ENCODE peak calls at places on chromosomes 11 and 22, in eight cellular contexts. Z, D, B, X, C, H, Q and S are unnamed samples.

GRCh38 chr11:35664977-35665441 is 2.4 kb downstream of the TRIM44 start:
- DNase-seq in C (no peak), B (no peak), Q (no peak), X (no peak), H (no peak), D (no peak), Z (no peak), S (no peak)

GRCh38 chr22:19663821-19664325 is 50.4 kb upstream of the SEPTIN5 start:
- DNase-seq in X (no peak), Z (no peak), H (no peak), D (no peak), Q (peak), C (peak), B (peak), S (no peak)

GRCh38 chr11:23406131-23406819 is 546.0 kb upstream of the CCDC179 start:
- DNase-seq in B (no peak), C (no peak), X (no peak), H (no peak), Z (no peak), Q (no peak), D (no peak), S (no peak)

GRCh38 chr11:67668191-67668551 is 6.3 kb downstream of the ALDH3B2 start:
- DNase-seq in Z (no peak), C (no peak), Q (no peak), B (no peak), X (no peak), H (no peak), D (no peak), S (no peak)

GRCh38 chr22:47891609-47892008 is 1129.2 kb downstream of the TBC1D22A start:
- DNase-seq in C (no peak), Z (no peak), H (no peak), X (no peak), B (no peak), Q (no peak), D (no peak), S (no peak)

GRCh38 chr11:44775366-44776356 is 48.9 kb downstream of the TSPAN18 start:
- DNase-seq in X (no peak), H (peak), Q (no peak), D (peak), B (peak), C (peak), Z (no peak), S (peak)

GRCh38 chr11:47280099-47280498 is 10.2 kb downstream of the MADD start:
- DNase-seq in D (no peak), Z (no peak), X (no peak), Q (no peak), B (no peak), C (no peak), H (no peak), S (no peak)

GRCh38 chr11:33531743-33532181 is 168.9 kb downstream of the C11orf91 start:
- DNase-seq in Z (no peak), Q (no peak), H (no peak), X (no peak), C (no peak), D (no peak), B (no peak), S (no peak)

GRCh38 chr11:111749646-111750045 is 16.5 kb downstream of the PPP2R1B start:
- DNase-seq in C (no peak), H (no peak), Z (no peak), B (no peak), X (no peak), Q (no peak), D (no peak), S (no peak)

GRCh38 chr11:66126808-66127555 is 56.9 kb downstream of the PACS1 start:
- DNase-seq in H (no peak), C (peak), Z (no peak), Q (no peak), D (peak), B (peak), X (no peak), S (no peak)

GRCh38 chr11:129331217-129331616 is 44.4 kb upstream of the BARX2 start:
- DNase-seq in Z (no peak), C (no peak), D (peak), X (no peak), B (no peak), Q (no peak), H (no peak), S (no peak)

GRCh38 chr22:43006753-43007152 is 8.2 kb downstream of the PACSIN2 start:
- DNase-seq in D (no peak), Q (no peak), C (no peak), B (no peak), Z (no peak), H (no peak), X (no peak), S (no peak)

GRCh38 chr22:48894064-48894671 is 933.5 kb downstream of the BRD1 start:
- DNase-seq in Q (no peak), C (no peak), D (no peak), B (no peak), X (no peak), Z (no peak), H (no peak), S (no peak)

GRCh38 chr22:44930016-44930710 is 79.6 kb downstream of the PHF21B start:
- DNase-seq in Z (no peak), D (no peak), B (no peak), H (no peak), Q (no peak), X (no peak), C (no peak), S (no peak)

GRCh38 chr22:20235453-20235991 is 32.6 kb downstream of the RTN4R start:
- DNase-seq in Z (no peak), D (no peak), B (no peak), X (no peak), Q (no peak), C (no peak), H (no peak), S (no peak)

GRCh38 chr11:17768547-17768946 is 34.0 kb downstream of the KCNC1 start:
- DNase-seq in X (no peak), H (no peak), Q (no peak), D (no peak), C (no peak), B (no peak), Z (no peak), S (no peak)

GRCh38 chr11:17770917-17771316 is 36.3 kb downstream of the KCNC1 start:
- DNase-seq in H (no peak), Q (no peak), Z (no peak), D (no peak), X (no peak), B (no peak), C (no peak), S (no peak)

GRCh38 chr11:17771415-17771814 is 36.8 kb downstream of the KCNC1 start:
- DNase-seq in B (no peak), H (no peak), X (peak), D (no peak), Z (no peak), Q (no peak), C (peak), S (no peak)

GRCh38 chr11:17769218-17769617 is 34.6 kb downstream of the KCNC1 start:
- DNase-seq in C (no peak), X (no peak), Q (no peak), B (no peak), D (no peak), H (no peak), Z (no peak), S (no peak)

DNA sequence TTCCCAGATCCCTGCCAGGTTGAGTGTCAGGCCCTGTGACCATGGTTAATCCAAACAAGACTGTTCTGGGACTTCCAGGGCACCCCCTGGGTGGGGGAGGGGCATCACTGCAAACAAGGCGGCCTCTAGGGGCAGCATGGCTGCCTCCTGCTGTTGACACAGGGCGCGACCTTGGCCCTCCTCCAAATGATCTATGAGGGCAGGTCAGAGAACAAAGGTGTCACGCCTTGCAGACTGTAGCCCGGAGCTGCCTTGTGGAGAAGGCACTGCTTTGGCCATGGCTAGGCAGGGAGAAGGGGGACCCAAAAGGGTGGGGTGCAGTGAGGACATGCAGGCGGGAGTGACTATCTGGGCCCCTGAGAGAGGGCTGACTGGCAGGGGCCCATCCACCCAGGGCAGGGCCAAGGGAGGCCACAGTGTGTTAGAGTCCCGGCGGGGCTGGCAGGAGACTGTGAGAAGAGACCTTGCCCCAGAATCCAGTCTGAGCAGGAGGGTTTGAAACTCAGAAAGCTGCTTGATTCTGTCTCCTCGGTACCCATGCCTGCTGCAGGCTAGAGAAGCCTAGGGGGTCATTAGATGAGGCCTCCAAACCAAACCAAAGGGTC is 35.6 kb downstream of the KCNC1 start:
- DNase-seq in D (peak), X (no peak), C (peak), Q (no peak), H (no peak), B (no peak), Z (no peak), S (no peak)
- TF ChIP-seq CTCF in D (peak), X (no peak), C (peak), Q (no peak), H (no peak), B (no peak), Z (no peak), S (no peak)

GRCh38 chr22:38080847-38081635 is 2.9 kb downstream of the SLC16A8 start:
- DNase-seq in Q (no peak), C (peak), X (no peak), B (no peak), Z (no peak), D (peak), H (no peak), S (no peak)
- TF ChIP-seq CTCF in Q (no peak), C (no peak), X (no peak), B (no peak), Z (peak), D (no peak), H (no peak), S (no peak)

GRCh38 chr22:22788460-22789037 is 99.1 kb upstream of the IGLL5 start:
- DNase-seq in C (no peak), X (no peak), Z (no peak), B (no peak), H (no peak), D (no peak), Q (no peak), S (no peak)
- TF ChIP-seq CTCF in C (no peak), X (no peak), Z (no peak), B (no peak), H (no peak), D (no peak), Q (no peak), S (no peak)

DNA sequence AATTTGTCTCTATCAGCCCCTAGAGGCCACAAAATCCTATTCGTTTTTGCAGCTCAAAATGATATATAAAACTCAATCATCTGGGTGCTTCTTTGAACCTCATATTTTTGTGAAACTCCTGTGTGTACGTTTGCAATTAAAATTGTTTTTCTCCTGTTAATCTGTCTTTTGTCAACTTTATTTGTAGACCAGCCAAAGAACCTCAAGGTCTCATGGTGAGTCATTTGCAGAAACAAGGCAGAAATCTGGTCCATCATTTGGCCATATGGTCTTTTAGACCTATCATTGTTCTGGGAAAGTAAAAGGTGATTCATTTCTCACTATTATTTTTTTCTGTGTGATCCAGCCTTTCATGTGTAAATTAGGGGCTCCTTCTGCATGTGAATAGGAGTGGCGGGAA is 399.2 kb upstream of the DDI1 start:
- DNase-seq in C (no peak), D (no peak), Q (no peak), X (no peak), Z (no peak), H (no peak), B (no peak), S (no peak)
- TF ChIP-seq CTCF in C (no peak), D (no peak), Q (peak), X (no peak), Z (no peak), H (no peak), B (no peak), S (no peak)

DNA sequence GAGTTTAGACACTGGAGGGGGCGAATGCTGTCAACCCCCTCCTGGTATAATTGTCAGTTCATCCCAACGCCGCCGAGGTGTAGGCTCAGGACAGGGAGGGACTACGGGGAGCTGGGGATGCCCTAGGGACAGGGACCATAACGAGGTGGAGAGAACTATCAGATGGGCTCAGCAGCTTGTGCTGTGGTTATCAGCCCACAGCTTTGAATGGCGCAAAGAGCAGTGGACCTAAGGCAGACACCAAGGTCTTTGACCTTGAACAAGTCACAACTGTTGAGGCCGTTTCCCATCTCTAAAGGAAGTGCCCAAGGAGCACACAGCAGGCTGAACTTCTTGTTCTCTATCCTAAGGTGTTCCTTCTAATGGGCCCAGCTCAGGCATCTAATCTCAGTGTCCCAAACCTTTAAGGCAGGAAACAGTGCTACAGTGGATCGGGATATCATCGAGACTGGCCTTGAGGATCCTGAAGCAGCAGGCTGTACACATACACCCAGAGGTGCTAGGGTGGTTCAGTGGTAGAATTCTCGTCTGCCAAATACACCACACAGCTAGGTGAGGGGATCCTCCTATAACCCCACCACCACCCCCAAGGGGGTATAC is 993 bp upstream of the TUT1 start:
- DNase-seq in H (no peak), Q (no peak), C (no peak), X (no peak), Z (no peak), B (no peak), D (no peak), S (no peak)
- TF ChIP-seq CTCF in H (no peak), Q (no peak), C (no peak), X (no peak), Z (no peak), B (no peak), D (no peak), S (no peak)

GRCh38 chr11:107736546-107736945 is 24.7 kb upstream of the SLN start:
- DNase-seq in H (no peak), B (no peak), Z (no peak), D (no peak), C (no peak), X (no peak), Q (no peak), S (no peak)

GRCh38 chr11:107743161-107743560 is 31.3 kb upstream of the SLN start:
- DNase-seq in Q (no peak), Z (no peak), H (no peak), D (no peak), C (no peak), X (no peak), B (no peak), S (no peak)

GRCh38 chr11:107740256-107740655 is 28.4 kb upstream of the SLN start:
- DNase-seq in Q (no peak), C (no peak), H (no peak), D (no peak), X (no peak), B (no peak), Z (no peak), S (no peak)

GRCh38 chr11:107744736-107745135 is 32.9 kb upstream of the SLN start:
- DNase-seq in X (no peak), H (no peak), C (no peak), B (no peak), D (no peak), Q (no peak), Z (no peak), S (no peak)

DNA sequence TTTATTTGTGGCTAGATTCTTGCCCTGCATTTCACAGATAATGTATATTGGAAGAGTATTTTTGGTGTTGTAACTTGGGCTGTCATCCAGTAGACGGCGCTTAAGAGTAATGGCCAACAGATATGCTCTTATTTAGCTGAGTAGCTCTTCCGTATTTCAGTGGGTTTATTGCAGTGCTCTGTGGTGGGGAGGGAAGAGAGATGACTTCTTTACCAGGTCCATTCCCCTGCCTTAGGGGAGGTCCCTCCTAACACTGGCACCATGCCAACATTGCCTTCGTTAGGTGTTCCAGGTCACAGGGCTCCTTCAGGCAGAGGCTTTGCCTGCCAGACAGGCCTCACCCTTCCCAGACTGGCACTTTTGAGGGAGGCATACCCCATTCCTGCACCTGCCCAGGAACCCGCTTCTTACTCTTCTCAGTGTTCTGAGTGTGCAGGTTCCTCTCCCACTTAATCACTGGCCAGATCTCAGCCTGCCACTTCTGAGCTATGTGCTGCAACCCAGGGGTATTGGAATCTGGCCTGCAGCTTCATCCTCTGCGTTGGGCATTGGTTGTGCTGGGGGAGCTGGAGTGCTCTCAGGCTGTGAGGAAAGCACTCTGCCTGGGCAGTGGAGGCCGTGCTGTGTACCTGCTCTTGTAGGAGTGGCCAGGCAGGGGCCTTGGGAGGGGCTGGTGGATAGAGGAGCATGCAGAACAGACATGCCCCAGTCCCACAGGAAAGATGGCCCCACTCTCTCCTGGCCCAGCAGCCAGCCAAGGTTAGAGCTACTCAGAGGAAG is 29.4 kb upstream of the SLN start:
- DNase-seq in Q (no peak), H (peak), B (no peak), C (no peak), Z (no peak), X (no peak), D (peak), S (no peak)
- TF ChIP-seq CTCF in Q (peak), H (peak), B (no peak), C (peak), Z (peak), X (no peak), D (peak), S (no peak)

GRCh38 chr22:32796865-32797573 is 4.5 kb upstream of the TIMP3 start:
- DNase-seq in Q (peak), X (peak), H (peak), C (peak), Z (peak), B (peak), D (peak), S (no peak)

GRCh38 chr22:32795214-32795596 is 6.3 kb upstream of the TIMP3 start:
- DNase-seq in H (no peak), B (no peak), Z (no peak), Q (no peak), D (no peak), C (no peak), X (no peak), S (no peak)

GRCh38 chr22:32791056-32791455 is 10.4 kb upstream of the TIMP3 start:
- DNase-seq in X (no peak), Z (no peak), D (no peak), B (no peak), C (no peak), Q (no peak), H (no peak), S (no peak)

GRCh38 chr22:32793604-32794003 is 7.9 kb upstream of the TIMP3 start:
- DNase-seq in H (no peak), Z (no peak), D (no peak), Q (no peak), B (no peak), X (no peak), C (no peak), S (no peak)

DNA sequence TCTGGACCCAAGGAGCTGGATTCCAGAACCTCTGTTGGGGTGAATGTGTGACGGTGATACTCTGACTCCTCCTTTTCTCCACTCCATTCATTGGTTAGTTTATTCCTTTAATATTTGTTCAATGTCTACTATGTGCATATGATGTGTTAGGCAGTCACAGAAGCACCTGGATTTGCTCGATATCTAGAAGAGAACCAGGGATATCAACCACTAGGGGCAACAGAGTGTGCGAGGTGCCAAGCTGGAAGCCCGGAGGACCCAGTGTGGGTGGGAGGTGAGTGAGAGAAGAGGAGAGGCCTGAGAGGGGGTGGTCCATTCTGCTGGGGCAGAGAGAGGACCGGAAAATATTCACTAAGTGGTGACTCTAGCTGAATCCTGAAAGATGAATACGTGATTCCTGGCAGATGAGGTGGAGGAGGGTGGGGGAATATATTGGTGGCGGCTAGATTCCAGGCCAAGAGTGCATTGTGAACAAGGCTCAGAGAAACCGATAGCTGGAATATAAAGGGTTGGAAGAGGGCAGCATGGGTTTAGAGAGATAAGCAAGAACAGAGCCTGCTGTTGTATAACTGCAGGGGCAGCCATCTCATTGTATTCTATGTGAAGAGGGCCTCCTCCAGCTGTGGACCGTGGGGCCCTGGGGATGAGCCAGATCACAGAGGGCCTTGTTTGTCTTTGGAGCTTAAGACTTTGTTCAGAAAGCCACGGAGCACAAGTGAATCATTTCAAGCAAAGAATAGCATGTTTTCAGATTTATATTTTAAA is 6.9 kb upstream of the TIMP3 start:
- DNase-seq in C (no peak), Z (no peak), D (no peak), H (peak), B (no peak), Q (no peak), X (no peak), S (no peak)
- TF ChIP-seq CTCF in C (no peak), Z (no peak), D (no peak), H (no peak), B (no peak), Q (no peak), X (no peak), S (no peak)

GRCh38 chr11:126637800-126638175 is 282.3 kb downstream of the ST3GAL4 start:
- DNase-seq in B (no peak), Q (peak), D (no peak), C (no peak), H (no peak), Z (no peak), X (no peak), S (no peak)

GRCh38 chr11:126636911-126637799 is 281.7 kb downstream of the ST3GAL4 start:
- DNase-seq in Q (no peak), X (no peak), B (no peak), Z (no peak), C (no peak), D (no peak), H (no peak), S (no peak)

GRCh38 chr11:126635511-126635910 is 280.0 kb downstream of the ST3GAL4 start:
- DNase-seq in C (no peak), Q (no peak), B (no peak), D (no peak), Z (no peak), H (no peak), X (no peak), S (no peak)

GRCh38 chr11:126631399-126631798 is 275.9 kb downstream of the ST3GAL4 start:
- DNase-seq in X (no peak), C (no peak), Z (no peak), H (no peak), Q (no peak), D (no peak), B (no peak), S (no peak)

GRCh38 chr11:126634963-126635362 is 279.5 kb downstream of the ST3GAL4 start:
- DNase-seq in X (no peak), H (no peak), D (no peak), B (no peak), Q (no peak), C (no peak), Z (no peak), S (no peak)
- TF ChIP-seq CTCF in X (no peak), H (no peak), D (no peak), B (no peak), Q (no peak), C (no peak), Z (no peak), S (no peak)